ENCODE peak calls at places on chromosome 3, in nine cellular contexts. X is body of pancreas, E is prostate gland, C is sigmoid colon, U is transverse colon, R is K562, S is A549, Z is spleen, H is tibial nerve. Y is an unnamed sample. For H3K9me3, the result is how much of the 10 kb centered on the place peaks cover.

GRCh38 chr3:851098-851790 is 241.6 kb upstream of the CNTN6 start:
- DNase-seq in R (no peak), S (no peak), E (no peak), C (no peak), X (no peak), Z (no peak), U (no peak), H (no peak), Y (no peak)

GRCh38 chr3:121757087-121757811 is 7.7 kb upstream of the GOLGB1 start:
- DNase-seq in E (no peak), Z (no peak), U (no peak), X (no peak), C (no peak), R (no peak), H (no peak), S (no peak), Y (no peak)

GRCh38 chr3:101725192-101725889 is 927 bp downstream of the CEP97 start:
- DNase-seq in S (no peak), R (peak), C (peak), H (peak), X (peak), E (peak), U (peak), Z (peak), Y (no peak)

GRCh38 chr3:115916866-115917265 is 293.6 kb downstream of the GAP43 start:
- DNase-seq in E (no peak), C (no peak), S (no peak), R (no peak), X (no peak), Z (no peak), H (no peak), U (no peak), Y (no peak)

GRCh38 chr3:181610973-181611265 is 100.8 kb upstream of the SOX2 start:
- DNase-seq in H (no peak), S (no peak), R (no peak), Z (no peak), X (no peak), E (no peak), C (no peak), U (no peak), Y (no peak)

GRCh38 chr3:58492385-58492970 is 582 bp downstream of the KCTD6 start:
- DNase-seq in S (no peak), H (no peak), R (no peak), U (no peak), E (no peak), Z (no peak), C (no peak), X (peak), Y (no peak)

GRCh38 chr3:81545572-81545971 is 215.9 kb downstream of the GBE1 start:
- DNase-seq in R (no peak), H (no peak), X (no peak), Z (no peak), U (no peak), S (peak), E (no peak), C (no peak), Y (no peak)

GRCh38 chr3:40453933-40454332 is 3.2 kb upstream of the RPL14 start:
- DNase-seq in C (no peak), X (no peak), R (no peak), S (no peak), Z (no peak), H (no peak), U (no peak), E (no peak), Y (no peak)

GRCh38 chr3:129966876-129967275 is 7.6 kb upstream of the TRH start:
- DNase-seq in Z (no peak), H (no peak), R (no peak), X (no peak), S (no peak), E (no peak), U (no peak), C (no peak), Y (no peak)

GRCh38 chr3:83946554-83946953 is 1012.2 kb upstream of the CADM2 start:
- DNase-seq in E (no peak), Z (no peak), U (no peak), H (no peak), S (peak), X (no peak), R (no peak), C (no peak), Y (no peak)

GRCh38 chr3:71195492-71195891 is 388.0 kb downstream of the FOXP1 start:
- DNase-seq in H (no peak), Z (no peak), R (no peak), U (no peak), C (no peak), E (no peak), S (no peak), X (no peak), Y (no peak)

GRCh38 chr3:33426630-33427341 is 13.4 kb downstream of the UBP1 start:
- DNase-seq in X (no peak), H (no peak), C (no peak), R (no peak), Z (no peak), U (peak), S (no peak), E (no peak), Y (no peak)

GRCh38 chr3:180018588-180018987 is 18.1 kb downstream of the PEX5L start:
- DNase-seq in C (no peak), S (peak), E (no peak), U (no peak), X (no peak), H (no peak), R (no peak), Z (no peak), Y (no peak)

GRCh38 chr3:52381623-52382022 is 63.3 kb downstream of the SEMA3G start:
- DNase-seq in Z (no peak), R (no peak), C (no peak), X (no peak), U (no peak), S (no peak), E (no peak), H (no peak), Y (no peak)

GRCh38 chr3:71578045-71578730 is 5.3 kb downstream of the FOXP1 start:
- DNase-seq in H (no peak), C (no peak), Z (no peak), S (no peak), U (no peak), R (no peak), X (no peak), E (no peak), Y (no peak)

GRCh38 chr3:126081618-126082333 is 2.1 kb downstream of the SLC41A3 start:
- DNase-seq in E (no peak), Z (no peak), H (no peak), R (peak), X (peak), C (no peak), U (no peak), S (peak), Y (peak)

GRCh38 chr3:172641291-172641690 is 69.6 kb downstream of the NCEH1 start:
- DNase-seq in R (no peak), C (no peak), S (no peak), U (no peak), X (no peak), E (no peak), H (no peak), Z (no peak), Y (peak)

GRCh38 chr3:78204977-78205376 is 1165.1 kb downstream of the ROBO2 start:
- DNase-seq in E (no peak), Z (no peak), X (no peak), S (no peak), R (no peak), C (no peak), U (no peak), H (no peak), Y (no peak)

GRCh38 chr3:187843654-187844053 is 98.4 kb upstream of the BCL6 start:
- DNase-seq in C (no peak), H (no peak), Z (no peak), S (no peak), R (no peak), U (no peak), X (no peak), E (no peak), Y (peak)

GRCh38 chr3:9385209-9385936 is 12.0 kb upstream of the SETD5 start:
- DNase-seq in X (no peak), Z (no peak), E (no peak), U (no peak), R (no peak), H (no peak), C (no peak), S (no peak), Y (no peak)

GRCh38 chr3:177134166-177134565 is 63.1 kb downstream of the TBL1XR1 start:
- DNase-seq in R (no peak), Z (no peak), U (no peak), X (no peak), S (no peak), H (no peak), E (no peak), C (no peak), Y (no peak)

GRCh38 chr3:31980530-31981205 is 394 bp downstream of the OSBPL10 start:
- DNase-seq in H (peak), Z (peak), U (peak), S (peak), E (peak), R (no peak), X (peak), C (peak), Y (no peak)

GRCh38 chr3:122515856-122516255 is 1.1 kb upstream of the KPNA1 start:
- DNase-seq in C (no peak), X (no peak), Z (no peak), U (no peak), R (no peak), H (no peak), S (no peak), E (no peak), Y (no peak)

GRCh38 chr3:195118671-195119070 is 152.3 kb downstream of the XXYLT1 start:
- DNase-seq in X (no peak), S (no peak), Z (no peak), R (no peak), U (no peak), H (no peak), C (no peak), E (no peak), Y (no peak)

GRCh38 chr3:53513556-53514190 is 19.3 kb downstream of the CACNA1D start:
- DNase-seq in U (no peak), R (no peak), X (no peak), C (no peak), E (no peak), Z (no peak), H (no peak), S (peak), Y (no peak)

GRCh38 chr3:44976002-44976815 is at the start of the genes EXOSC7 and ZDHHC3:
- DNase-seq in U (peak), Z (peak), E (peak), H (peak), C (peak), S (peak), X (peak), R (peak), Y (peak)

GRCh38 chr3:175518459-175518858 is 659.3 kb downstream of the NAALADL2 start:
- DNase-seq in U (no peak), R (no peak), C (no peak), Z (no peak), S (no peak), H (no peak), X (no peak), E (no peak), Y (no peak)

GRCh38 chr3:146640361-146640760 is 35.2 kb upstream of the PLSCR5 start:
- DNase-seq in S (no peak), Z (no peak), U (no peak), X (no peak), C (no peak), R (no peak), H (no peak), E (no peak), Y (no peak)

GRCh38 chr3:132180337-132180791 is 136.8 kb upstream of the ACP3 start:
- DNase-seq in S (peak), R (no peak), E (peak), U (no peak), H (no peak), X (no peak), Z (no peak), C (no peak), Y (no peak)

GRCh38 chr3:17632401-17633100 is 109.9 kb downstream of the TBC1D5 start:
- DNase-seq in H (no peak), Z (no peak), S (peak), R (peak), E (no peak), U (no peak), C (no peak), X (peak), Y (no peak)

GRCh38 chr3:169901453-169901852 is 9.9 kb upstream of the SAMD7 start:
- DNase-seq in U (no peak), X (no peak), H (no peak), C (no peak), Z (no peak), E (no peak), R (no peak), S (no peak), Y (no peak)
- H3K9me3 ChIP-seq in U (under half), X (under half), H (under half), C (under half), Z (under half), E (under half), R (under half), S (under half), Y (under half)

GRCh38 chr3:183284570-183284969 is 31.5 kb downstream of the B3GNT5 start:
- DNase-seq in S (no peak), E (no peak), C (no peak), Z (no peak), U (no peak), X (no peak), R (no peak), H (no peak), Y (no peak)

GRCh38 chr3:183283886-183284285 is 30.8 kb downstream of the B3GNT5 start:
- DNase-seq in R (no peak), X (no peak), E (no peak), Z (no peak), H (no peak), U (no peak), C (no peak), S (no peak), Y (no peak)

GRCh38 chr3:183287301-183287971 is 34.4 kb downstream of the B3GNT5 start:
- DNase-seq in X (peak), H (no peak), R (peak), C (peak), S (peak), E (peak), Z (no peak), U (no peak), Y (no peak)

GRCh38 chr3:183285318-183285717 is 32.3 kb downstream of the B3GNT5 start:
- DNase-seq in S (no peak), U (no peak), R (no peak), Z (no peak), C (no peak), E (no peak), H (no peak), X (no peak), Y (no peak)

GRCh38 chr3:183285828-183286457 is 32.9 kb downstream of the B3GNT5 start:
- DNase-seq in Z (peak), U (peak), H (peak), R (no peak), E (peak), C (peak), X (peak), S (peak), Y (peak)
- H3K4me3 ChIP-seq in Z (no peak), U (no peak), H (peak), R (no peak), E (no peak), C (no peak), X (no peak), S (peak), Y (no peak)

DNA sequence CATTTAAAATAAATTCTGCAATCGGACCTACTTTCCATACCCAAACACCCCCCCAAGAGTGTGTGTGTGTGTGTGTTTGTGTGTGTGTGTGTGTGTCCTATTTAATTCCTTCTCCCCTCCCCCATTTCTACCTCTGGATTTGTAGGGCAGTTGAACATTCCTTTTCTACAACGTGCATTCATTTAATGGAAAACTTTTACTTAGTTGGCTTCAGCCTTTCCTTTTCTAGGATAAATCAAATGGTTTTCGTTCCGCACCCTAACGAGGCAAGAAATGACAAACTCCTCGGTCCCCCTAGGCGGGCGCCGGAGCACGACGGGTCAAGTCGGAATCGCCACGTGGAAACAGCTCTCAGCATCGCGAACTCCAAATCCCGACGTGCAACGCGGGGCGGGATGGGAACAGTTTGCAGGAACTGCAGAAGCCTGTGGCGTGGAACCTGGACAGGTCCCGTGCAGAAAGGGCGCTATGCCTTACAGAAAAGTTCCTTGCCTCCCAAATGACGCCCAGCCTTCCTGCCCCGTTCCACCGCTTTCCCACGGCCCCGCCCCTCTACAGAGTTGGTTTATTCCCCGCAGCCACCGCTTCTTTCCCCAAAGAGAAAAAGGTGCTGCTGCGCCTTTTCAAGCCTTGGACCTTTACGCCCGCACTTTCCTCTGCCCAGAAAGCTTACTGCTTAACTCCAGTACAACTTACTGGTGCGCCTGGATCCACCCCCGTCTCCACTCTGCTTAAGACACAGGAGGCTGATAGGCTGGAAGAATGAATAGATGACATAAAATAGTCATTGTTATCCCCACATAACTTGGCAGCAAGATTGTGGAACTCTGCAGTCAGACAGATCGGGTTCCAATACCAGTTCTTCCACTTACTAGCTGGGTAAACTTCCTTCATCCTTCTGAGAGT is 1.1 kb upstream of the EIF2B5 start:
- DNase-seq in H (peak), S (peak), C (peak), R (peak), E (peak), U (peak), X (peak), Z (peak), Y (peak)
- TF ChIP-seq POLR2A in H (no peak), S (peak), C (no peak), R (peak), E (no peak), U (peak), X (peak), Z (no peak), Y (no peak)

GRCh38 chr3:105593315-105593714 is 226.6 kb downstream of the ALCAM start:
- DNase-seq in U (no peak), C (no peak), E (no peak), S (no peak), H (no peak), Z (no peak), R (no peak), X (no peak), Y (no peak)

GRCh38 chr3:105598047-105598796 is 231.5 kb downstream of the ALCAM start:
- DNase-seq in U (no peak), R (no peak), H (no peak), C (no peak), E (no peak), X (no peak), Z (no peak), S (peak), Y (no peak)

DNA sequence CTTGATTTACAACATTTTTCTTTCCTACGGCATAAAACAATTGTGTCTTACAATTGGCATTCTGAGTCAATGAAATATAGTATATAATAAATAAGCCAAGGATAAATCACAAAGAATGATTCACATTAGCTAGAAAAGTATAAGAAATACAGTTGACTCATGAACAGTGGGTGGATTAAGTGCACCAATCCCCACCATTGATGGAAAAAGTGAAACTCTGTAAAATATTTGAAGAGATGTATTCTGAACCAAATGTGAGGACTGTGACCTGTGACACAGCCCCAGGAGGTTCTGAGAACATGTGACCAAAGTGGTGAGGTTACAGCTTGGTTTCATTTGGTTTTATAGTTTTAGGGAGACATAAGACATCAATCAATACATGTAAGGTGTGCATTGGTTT is 227.5 kb downstream of the ALCAM start:
- DNase-seq in C (no peak), R (no peak), S (no peak), X (no peak), H (no peak), E (no peak), Z (no peak), U (no peak), Y (no peak)
- H3K9me3 ChIP-seq in C (under half), R (under half), S (under half), X (under half), H (under half), E (under half), Z (under half), U (under half), Y (under half)

DNA sequence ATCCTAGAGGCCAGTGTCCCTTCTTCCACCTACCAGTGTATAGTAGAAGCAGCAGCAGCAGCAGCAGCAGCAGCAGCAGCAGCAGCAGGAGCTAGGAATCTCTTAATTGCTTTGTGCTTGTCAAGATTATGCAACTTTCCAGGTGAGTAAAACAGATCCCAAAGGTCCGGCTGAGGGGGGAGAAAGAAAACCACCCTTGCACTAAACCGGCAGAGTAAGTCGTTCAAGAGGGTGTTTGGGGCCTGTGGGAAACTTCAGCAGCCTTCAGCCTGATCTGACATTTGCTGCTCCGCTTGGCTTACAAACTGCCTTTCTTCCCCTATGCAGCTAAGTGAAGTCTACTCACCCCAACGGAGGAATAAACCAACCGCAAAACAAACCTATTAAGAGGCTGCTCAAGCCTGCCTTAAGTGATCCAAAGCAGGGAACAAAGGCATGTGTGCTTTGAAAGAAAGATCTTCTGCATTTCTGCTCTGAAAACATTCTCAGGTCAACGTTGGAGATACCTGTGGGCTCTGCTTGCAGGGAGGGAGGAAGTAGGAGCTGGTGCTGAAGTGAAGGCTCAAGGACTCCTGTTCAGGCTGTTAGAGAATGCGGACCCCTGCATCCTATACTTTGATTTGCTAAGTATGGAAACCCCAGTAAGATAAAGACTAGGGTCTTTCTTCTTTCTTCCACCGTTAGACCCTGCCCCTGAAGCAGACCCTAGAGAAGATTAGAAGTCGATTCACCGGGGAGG is 35.7 kb upstream of the DLG1 start:
- DNase-seq in R (no peak), S (no peak), U (no peak), X (no peak), E (no peak), H (no peak), C (no peak), Z (no peak), Y (peak)
- H3K4me3 ChIP-seq in R (no peak), S (no peak), U (no peak), X (no peak), E (no peak), H (no peak), C (no peak), Z (no peak), Y (no peak)

GRCh38 chr3:4994144-4994730 is 15.0 kb downstream of the BHLHE40 start:
- DNase-seq in E (no peak), S (peak), X (no peak), R (no peak), Z (no peak), U (no peak), H (no peak), C (no peak), Y (no peak)
- TF ChIP-seq POLR2A in E (no peak), S (no peak), X (no peak), R (no peak), Z (no peak), U (no peak), H (no peak), C (no peak), Y (no peak)